ENCODE peak calls at places on chromosomes 2 and 18, in eight cellular contexts. One of them, this sample, is unnamed.

GRCh38 chr18:7272268-7273049 is 41.6 kb downstream of the LRRC30 start:
- DNase-seq in A549: peak
- DNase-seq in K562: no peak
- DNase-seq in HCT116: no peak
- DNase-seq in GM12878: no peak
- DNase-seq in H1: peak
- DNase-seq in endothelial cell of umbilical vein: peak
- DNase-seq in HepG2: peak
- DNase-seq in this sample: peak

GRCh38 chr2:74407682-74408081 is 13.7 kb downstream of the C2orf81 start:
- DNase-seq in A549: no peak
- DNase-seq in K562: no peak
- DNase-seq in HCT116: no peak
- DNase-seq in GM12878: no peak
- DNase-seq in H1: no peak
- DNase-seq in endothelial cell of umbilical vein: no peak
- DNase-seq in HepG2: no peak
- DNase-seq in this sample: no peak

GRCh38 chr2:218329826-218330651 is 26.6 kb upstream of the CATIP start:
- DNase-seq in A549: no peak
- DNase-seq in K562: no peak
- DNase-seq in HCT116: no peak
- DNase-seq in GM12878: peak
- DNase-seq in H1: no peak
- DNase-seq in endothelial cell of umbilical vein: no peak
- DNase-seq in HepG2: no peak
- DNase-seq in this sample: peak

GRCh38 chr18:3649559-3650426 is 199.8 kb downstream of the TGIF1 start:
- DNase-seq in A549: peak
- DNase-seq in K562: no peak
- DNase-seq in HCT116: no peak
- DNase-seq in GM12878: no peak
- DNase-seq in H1: no peak
- DNase-seq in endothelial cell of umbilical vein: no peak
- DNase-seq in HepG2: peak
- DNase-seq in this sample: no peak

GRCh38 chr18:55144226-55144625 is 185.0 kb upstream of the CCDC68 start:
- DNase-seq in A549: no peak
- DNase-seq in K562: no peak
- DNase-seq in HCT116: no peak
- DNase-seq in GM12878: no peak
- DNase-seq in H1: no peak
- DNase-seq in endothelial cell of umbilical vein: no peak
- DNase-seq in HepG2: no peak
- DNase-seq in this sample: no peak

GRCh38 chr2:161576421-161576820 is 47.8 kb upstream of the SLC4A10 start:
- DNase-seq in A549: peak
- DNase-seq in K562: no peak
- DNase-seq in HCT116: peak
- DNase-seq in GM12878: no peak
- DNase-seq in H1: peak
- DNase-seq in endothelial cell of umbilical vein: no peak
- DNase-seq in HepG2: peak
- DNase-seq in this sample: peak

GRCh38 chr18:55096261-55097026 is 137.2 kb upstream of the CCDC68 start:
- DNase-seq in A549: peak
- DNase-seq in K562: no peak
- DNase-seq in HCT116: peak
- DNase-seq in GM12878: no peak
- DNase-seq in H1: no peak
- DNase-seq in endothelial cell of umbilical vein: peak
- DNase-seq in HepG2: peak
- DNase-seq in this sample: peak

GRCh38 chr18:63787673-63788072 is 12.5 kb downstream of the SERPINB7 start:
- DNase-seq in A549: no peak
- DNase-seq in K562: no peak
- DNase-seq in HCT116: no peak
- DNase-seq in GM12878: no peak
- DNase-seq in H1: no peak
- DNase-seq in endothelial cell of umbilical vein: no peak
- DNase-seq in HepG2: no peak
- DNase-seq in this sample: peak

GRCh38 chr2:63378589-63378988 is 209.7 kb downstream of the WDPCP start:
- DNase-seq in A549: no peak
- DNase-seq in K562: no peak
- DNase-seq in HCT116: no peak
- DNase-seq in GM12878: no peak
- DNase-seq in H1: no peak
- DNase-seq in endothelial cell of umbilical vein: no peak
- DNase-seq in HepG2: no peak
- DNase-seq in this sample: peak

GRCh38 chr2:234251326-234252271 is 201.1 kb downstream of the SPP2 start:
- DNase-seq in A549: peak
- DNase-seq in K562: no peak
- DNase-seq in HCT116: no peak
- DNase-seq in GM12878: no peak
- DNase-seq in H1: no peak
- DNase-seq in endothelial cell of umbilical vein: peak
- DNase-seq in HepG2: peak
- DNase-seq in this sample: no peak

GRCh38 chr2:172822585-172822984 is 86.9 kb downstream of the RAPGEF4 start:
- DNase-seq in A549: no peak
- DNase-seq in K562: no peak
- DNase-seq in HCT116: no peak
- DNase-seq in GM12878: no peak
- DNase-seq in H1: no peak
- DNase-seq in endothelial cell of umbilical vein: peak
- DNase-seq in HepG2: no peak
- DNase-seq in this sample: no peak

GRCh38 chr2:97868986-97869721 is 126.6 kb downstream of the TMEM131 start:
- DNase-seq in A549: peak
- DNase-seq in K562: no peak
- DNase-seq in HCT116: peak
- DNase-seq in GM12878: no peak
- DNase-seq in H1: no peak
- DNase-seq in endothelial cell of umbilical vein: peak
- DNase-seq in HepG2: peak
- DNase-seq in this sample: peak

GRCh38 chr2:128435576-128436497 is 117.2 kb upstream of the HS6ST1 start:
- DNase-seq in A549: no peak
- DNase-seq in K562: no peak
- DNase-seq in HCT116: no peak
- DNase-seq in GM12878: no peak
- DNase-seq in H1: no peak
- DNase-seq in endothelial cell of umbilical vein: no peak
- DNase-seq in HepG2: no peak
- DNase-seq in this sample: peak

GRCh38 chr2:71749671-71750101 is 296.3 kb downstream of the DYSF start:
- DNase-seq in A549: no peak
- DNase-seq in K562: no peak
- DNase-seq in HCT116: no peak
- DNase-seq in GM12878: no peak
- DNase-seq in H1: no peak
- DNase-seq in endothelial cell of umbilical vein: no peak
- DNase-seq in HepG2: no peak
- DNase-seq in this sample: no peak

GRCh38 chr2:212021947-212022346 is 516.7 kb downstream of the ERBB4 start:
- DNase-seq in A549: peak
- DNase-seq in K562: no peak
- DNase-seq in HCT116: peak
- DNase-seq in GM12878: no peak
- DNase-seq in H1: no peak
- DNase-seq in endothelial cell of umbilical vein: peak
- DNase-seq in HepG2: peak
- DNase-seq in this sample: no peak

GRCh38 chr2:76019130-76019529 is 308.4 kb upstream of the GCFC2 start:
- DNase-seq in A549: no peak
- DNase-seq in K562: no peak
- DNase-seq in HCT116: no peak
- DNase-seq in GM12878: no peak
- DNase-seq in H1: no peak
- DNase-seq in endothelial cell of umbilical vein: peak
- DNase-seq in HepG2: no peak
- DNase-seq in this sample: no peak

DNA sequence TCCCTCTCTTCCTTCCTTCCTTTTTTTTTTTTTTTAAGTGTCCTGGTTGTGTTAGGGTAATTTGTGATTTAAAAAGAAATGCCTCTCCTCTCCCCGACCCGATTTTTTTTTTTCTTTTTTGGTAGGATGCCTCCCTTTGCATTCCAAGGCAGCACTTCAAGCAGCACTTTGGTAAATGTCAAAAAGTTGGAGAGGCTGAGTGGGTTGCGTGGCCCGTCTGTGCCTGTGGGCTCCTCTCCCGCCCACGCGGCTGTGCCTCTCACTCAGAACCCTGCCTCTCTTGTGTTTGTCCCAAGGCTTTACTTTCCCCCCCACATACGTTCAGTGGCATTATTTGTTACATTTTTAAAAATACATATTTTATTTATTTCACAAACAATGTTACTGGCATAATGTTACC is 147.5 kb downstream of the AGAP1 start:
- DNase-seq in A549: no peak
- DNase-seq in K562: no peak
- DNase-seq in HCT116: no peak
- DNase-seq in GM12878: no peak
- DNase-seq in H1: no peak
- DNase-seq in endothelial cell of umbilical vein: no peak
- DNase-seq in HepG2: no peak
- DNase-seq in this sample: no peak
- H3K4me3 ChIP-seq in A549: no peak
- H3K4me3 ChIP-seq in K562: no peak
- H3K4me3 ChIP-seq in HCT116: no peak
- H3K4me3 ChIP-seq in GM12878: no peak
- H3K4me3 ChIP-seq in H1: peak
- H3K4me3 ChIP-seq in endothelial cell of umbilical vein: no peak
- H3K4me3 ChIP-seq in HepG2: no peak
- H3K4me3 ChIP-seq in this sample: no peak

DNA sequence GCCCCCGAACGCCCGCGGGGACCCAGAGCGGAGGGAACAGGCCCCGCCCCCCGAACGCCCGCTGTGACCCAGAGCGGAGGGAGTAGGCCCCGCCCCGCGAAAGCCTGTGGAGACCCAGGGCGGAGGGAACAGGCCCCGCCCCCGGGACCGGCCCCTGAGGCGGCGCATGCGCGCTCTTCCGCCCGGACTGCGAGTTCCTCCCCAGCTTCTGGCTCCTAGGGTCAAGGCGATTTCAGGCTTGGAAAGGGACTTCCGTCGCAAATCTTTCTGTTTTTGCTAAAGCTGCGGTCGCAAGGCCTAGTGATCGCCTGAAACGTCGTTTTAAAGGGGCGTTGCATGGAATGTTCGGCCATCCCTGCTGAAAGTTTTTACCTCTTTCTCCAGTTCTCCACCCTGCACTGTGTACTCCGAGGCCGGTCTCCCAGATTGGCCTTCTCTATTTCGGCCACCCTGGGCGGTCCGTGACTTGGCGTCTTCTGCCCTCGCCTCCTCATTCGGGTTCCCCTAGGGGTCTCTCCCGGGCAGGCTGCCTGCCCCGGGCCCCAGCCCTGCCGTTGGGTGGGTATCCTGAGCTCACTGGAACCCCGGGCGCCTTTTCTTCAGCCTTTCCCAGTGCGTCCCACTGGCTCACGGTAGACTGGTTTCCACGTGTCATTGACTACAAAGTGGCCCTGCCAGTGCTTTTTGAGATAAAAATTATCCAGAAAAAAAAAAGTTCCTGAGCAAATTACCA is 372 bp upstream of the WDSUB1 start:
- DNase-seq in A549: peak
- DNase-seq in K562: peak
- DNase-seq in HCT116: peak
- DNase-seq in GM12878: peak
- DNase-seq in H1: peak
- DNase-seq in endothelial cell of umbilical vein: peak
- DNase-seq in HepG2: peak
- DNase-seq in this sample: peak
- TF ChIP-seq POLR2A in A549: peak
- TF ChIP-seq POLR2A in K562: peak
- TF ChIP-seq POLR2A in HCT116: peak
- TF ChIP-seq POLR2A in GM12878: peak
- TF ChIP-seq POLR2A in H1: peak
- TF ChIP-seq POLR2A in endothelial cell of umbilical vein: peak
- TF ChIP-seq POLR2A in HepG2: peak
- TF ChIP-seq POLR2A in this sample: peak

DNA sequence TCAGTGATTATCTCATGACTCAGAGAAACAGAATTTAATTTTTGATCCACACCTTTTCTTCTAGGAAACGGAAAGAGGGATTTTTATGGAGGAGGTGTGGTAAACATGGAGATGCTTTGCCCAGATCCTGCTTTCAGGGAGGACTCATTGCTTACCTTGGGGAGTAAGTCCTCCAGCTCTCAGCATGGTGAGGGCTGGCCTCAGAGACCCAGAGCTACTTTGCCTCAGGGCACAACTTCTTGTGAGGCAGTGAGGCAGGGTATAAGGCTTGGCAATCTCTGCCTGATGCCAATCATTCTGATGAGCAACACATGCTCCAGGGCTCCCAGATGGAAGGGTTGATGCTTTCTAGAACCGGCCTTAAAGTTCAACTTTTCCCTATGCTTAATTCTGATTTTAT is 189.9 kb upstream of the DCC start:
- DNase-seq in A549: no peak
- DNase-seq in K562: no peak
- DNase-seq in HCT116: no peak
- DNase-seq in GM12878: no peak
- DNase-seq in H1: no peak
- DNase-seq in endothelial cell of umbilical vein: no peak
- DNase-seq in HepG2: no peak
- DNase-seq in this sample: no peak
- TF ChIP-seq MAX in A549: no peak
- TF ChIP-seq MAX in K562: no peak
- TF ChIP-seq MAX in HCT116: no peak
- TF ChIP-seq MAX in GM12878: no peak
- TF ChIP-seq MAX in H1: no peak
- TF ChIP-seq MAX in endothelial cell of umbilical vein: no peak
- TF ChIP-seq MAX in HepG2: no peak
- TF ChIP-seq MAX in this sample: no peak

GRCh38 chr2:229456091-229456490 is 185.0 kb upstream of the PID1 start:
- DNase-seq in A549: no peak
- DNase-seq in K562: no peak
- DNase-seq in HCT116: no peak
- DNase-seq in GM12878: no peak
- DNase-seq in H1: no peak
- DNase-seq in endothelial cell of umbilical vein: no peak
- DNase-seq in HepG2: no peak
- DNase-seq in this sample: no peak

DNA sequence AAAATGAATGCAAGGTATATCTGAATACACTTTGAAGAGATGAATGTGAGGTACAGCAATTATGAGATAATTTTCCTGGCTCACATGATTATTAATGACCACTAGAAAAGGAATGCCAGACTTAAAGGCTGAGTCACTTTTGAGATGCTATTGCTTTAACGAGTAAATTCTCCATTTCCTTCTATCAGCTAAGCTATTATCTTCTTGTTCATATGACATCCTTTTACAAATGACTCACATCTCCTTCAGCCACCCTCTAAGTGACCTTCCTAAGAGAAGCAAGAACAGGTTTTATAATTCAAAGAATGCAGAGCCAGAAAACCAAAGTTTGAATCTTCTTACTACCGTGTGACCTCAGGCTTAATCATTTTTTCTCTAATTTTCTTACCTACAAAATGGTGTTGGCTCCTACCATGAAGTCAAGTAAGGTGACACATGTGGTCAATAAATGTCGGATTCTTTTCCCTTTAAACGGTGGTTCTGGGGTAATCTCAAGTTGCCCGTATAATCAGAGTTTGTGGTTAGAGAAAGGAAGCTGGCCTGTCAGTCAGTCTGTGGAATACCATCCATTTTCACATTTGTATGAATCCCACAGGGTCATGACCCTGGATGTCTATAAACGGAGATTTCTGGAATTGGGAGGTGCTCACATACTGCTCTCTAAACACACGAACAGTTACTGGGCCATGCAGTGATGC is 184.0 kb upstream of the PID1 start:
- DNase-seq in A549: peak
- DNase-seq in K562: no peak
- DNase-seq in HCT116: no peak
- DNase-seq in GM12878: no peak
- DNase-seq in H1: no peak
- DNase-seq in endothelial cell of umbilical vein: peak
- DNase-seq in HepG2: no peak
- DNase-seq in this sample: no peak
- H3K4me3 ChIP-seq in A549: no peak
- H3K4me3 ChIP-seq in K562: no peak
- H3K4me3 ChIP-seq in HCT116: no peak
- H3K4me3 ChIP-seq in GM12878: no peak
- H3K4me3 ChIP-seq in H1: no peak
- H3K4me3 ChIP-seq in endothelial cell of umbilical vein: no peak
- H3K4me3 ChIP-seq in HepG2: no peak
- H3K4me3 ChIP-seq in this sample: no peak

This sample was measured in NB4.